ENCODE peak calls at places on chromosomes 1 and 21, in six cellular contexts. One of them, this sample, is unnamed. For H3K9me3, the result is how much of the 10 kb centered on the place peaks cover.

GRCh38 chr1:6495041-6495441 is 3.6 kb upstream of the PLEKHG5 start:
- DNase-seq in K562: no peak
- DNase-seq in breast epithelium: no peak
- DNase-seq in SK-N-SH: peak
- DNase-seq in suprapubic skin: no peak
- DNase-seq in Panc1: no peak
- DNase-seq in this sample: no peak

GRCh38 chr1:217332426-217333065 is 298.3 kb downstream of the GPATCH2 start:
- DNase-seq in K562: no peak
- DNase-seq in breast epithelium: no peak
- DNase-seq in SK-N-SH: no peak
- DNase-seq in suprapubic skin: no peak
- DNase-seq in Panc1: no peak
- DNase-seq in this sample: no peak

GRCh38 chr1:6005276-6005917 is 13.2 kb upstream of the NPHP4 start:
- DNase-seq in K562: no peak
- DNase-seq in breast epithelium: peak
- DNase-seq in SK-N-SH: no peak
- DNase-seq in suprapubic skin: peak
- DNase-seq in Panc1: no peak
- DNase-seq in this sample: no peak

GRCh38 chr1:225460737-225461532 is 33.1 kb upstream of the LBR start:
- DNase-seq in K562: no peak
- DNase-seq in breast epithelium: no peak
- DNase-seq in SK-N-SH: peak
- DNase-seq in suprapubic skin: no peak
- DNase-seq in Panc1: no peak
- DNase-seq in this sample: no peak

GRCh38 chr21:29788752-29789151 is 151.0 kb downstream of the GRIK1 start:
- DNase-seq in K562: no peak
- DNase-seq in breast epithelium: no peak
- DNase-seq in SK-N-SH: no peak
- DNase-seq in suprapubic skin: no peak
- DNase-seq in Panc1: no peak
- DNase-seq in this sample: no peak

GRCh38 chr1:23902611-23903278 is 10.4 kb downstream of the CNR2 start:
- DNase-seq in K562: no peak
- DNase-seq in breast epithelium: no peak
- DNase-seq in SK-N-SH: peak
- DNase-seq in suprapubic skin: no peak
- DNase-seq in Panc1: no peak
- DNase-seq in this sample: no peak

GRCh38 chr1:242454262-242455051 is 70.0 kb downstream of the PLD5 start:
- DNase-seq in K562: peak
- DNase-seq in breast epithelium: no peak
- DNase-seq in SK-N-SH: peak
- DNase-seq in suprapubic skin: no peak
- DNase-seq in Panc1: peak
- DNase-seq in this sample: no peak

GRCh38 chr1:234730542-234731370 is 120.8 kb upstream of the IRF2BP2 start:
- DNase-seq in K562: peak
- DNase-seq in breast epithelium: no peak
- DNase-seq in SK-N-SH: no peak
- DNase-seq in suprapubic skin: no peak
- DNase-seq in Panc1: no peak
- DNase-seq in this sample: no peak

GRCh38 chr21:41180752-41181151 is 12.8 kb downstream of the BACE2 start:
- DNase-seq in K562: no peak
- DNase-seq in breast epithelium: no peak
- DNase-seq in SK-N-SH: no peak
- DNase-seq in suprapubic skin: no peak
- DNase-seq in Panc1: no peak
- DNase-seq in this sample: no peak

GRCh38 chr1:243713470-243714186 is 136.4 kb downstream of the AKT3 start:
- DNase-seq in K562: no peak
- DNase-seq in breast epithelium: no peak
- DNase-seq in SK-N-SH: peak
- DNase-seq in suprapubic skin: no peak
- DNase-seq in Panc1: no peak
- DNase-seq in this sample: no peak

GRCh38 chr1:179493323-179493722 is 82.4 kb downstream of the NPHS2 start:
- DNase-seq in K562: no peak
- DNase-seq in breast epithelium: no peak
- DNase-seq in SK-N-SH: no peak
- DNase-seq in suprapubic skin: no peak
- DNase-seq in Panc1: no peak
- DNase-seq in this sample: no peak

GRCh38 chr1:217660353-217661062 is 29.4 kb downstream of the SPATA17 start:
- DNase-seq in K562: no peak
- DNase-seq in breast epithelium: no peak
- DNase-seq in SK-N-SH: peak
- DNase-seq in suprapubic skin: no peak
- DNase-seq in Panc1: peak
- DNase-seq in this sample: no peak

GRCh38 chr21:43766734-43767497 is 9.2 kb downstream of the CSTB start:
- DNase-seq in K562: no peak
- DNase-seq in breast epithelium: no peak
- DNase-seq in SK-N-SH: no peak
- DNase-seq in suprapubic skin: no peak
- DNase-seq in Panc1: no peak
- DNase-seq in this sample: no peak

GRCh38 chr1:199308349-199308846 is 669.6 kb downstream of the PTPRC start:
- DNase-seq in K562: no peak
- DNase-seq in breast epithelium: no peak
- DNase-seq in SK-N-SH: no peak
- DNase-seq in suprapubic skin: no peak
- DNase-seq in Panc1: no peak
- DNase-seq in this sample: no peak

GRCh38 chr1:24971539-24971938 is 41.5 kb upstream of the RUNX3 start:
- DNase-seq in K562: no peak
- DNase-seq in breast epithelium: no peak
- DNase-seq in SK-N-SH: no peak
- DNase-seq in suprapubic skin: no peak
- DNase-seq in Panc1: no peak
- DNase-seq in this sample: no peak

GRCh38 chr1:235843458-235843857 is 23.2 kb downstream of the LYST start:
- DNase-seq in K562: peak
- DNase-seq in breast epithelium: no peak
- DNase-seq in SK-N-SH: peak
- DNase-seq in suprapubic skin: no peak
- DNase-seq in Panc1: no peak
- DNase-seq in this sample: no peak

GRCh38 chr1:237191403-237191802 is 149.4 kb downstream of the RYR2 start:
- DNase-seq in K562: no peak
- DNase-seq in breast epithelium: no peak
- DNase-seq in SK-N-SH: no peak
- DNase-seq in suprapubic skin: no peak
- DNase-seq in Panc1: no peak
- DNase-seq in this sample: no peak

GRCh38 chr1:224739303-224739996 is 123.3 kb downstream of the CNIH3 start:
- DNase-seq in K562: no peak
- DNase-seq in breast epithelium: no peak
- DNase-seq in SK-N-SH: no peak
- DNase-seq in suprapubic skin: no peak
- DNase-seq in Panc1: no peak
- DNase-seq in this sample: no peak

GRCh38 chr1:222829868-222830267 is 15.0 kb downstream of the DISP1 start:
- DNase-seq in K562: no peak
- DNase-seq in breast epithelium: no peak
- DNase-seq in SK-N-SH: no peak
- DNase-seq in suprapubic skin: no peak
- DNase-seq in Panc1: no peak
- DNase-seq in this sample: no peak

GRCh38 chr1:212010004-212010403 is 25.4 kb downstream of the INTS7 start:
- DNase-seq in K562: no peak
- DNase-seq in breast epithelium: no peak
- DNase-seq in SK-N-SH: no peak
- DNase-seq in suprapubic skin: no peak
- DNase-seq in Panc1: no peak
- DNase-seq in this sample: peak

GRCh38 chr1:46131727-46132528 is 501 bp downstream of the PIK3R3 start:
- DNase-seq in K562: peak
- DNase-seq in breast epithelium: no peak
- DNase-seq in SK-N-SH: peak
- DNase-seq in suprapubic skin: no peak
- DNase-seq in Panc1: no peak
- DNase-seq in this sample: peak

GRCh38 chr1:167401260-167401873 is 117.0 kb downstream of the CD247 start:
- DNase-seq in K562: peak
- DNase-seq in breast epithelium: no peak
- DNase-seq in SK-N-SH: peak
- DNase-seq in suprapubic skin: no peak
- DNase-seq in Panc1: peak
- DNase-seq in this sample: peak

GRCh38 chr1:10045480-10046355 is 13.0 kb downstream of the UBE4B start:
- DNase-seq in K562: peak
- DNase-seq in breast epithelium: no peak
- DNase-seq in SK-N-SH: no peak
- DNase-seq in suprapubic skin: no peak
- DNase-seq in Panc1: no peak
- DNase-seq in this sample: peak

GRCh38 chr1:157142245-157142644 is 4.0 kb upstream of the ETV3 start:
- DNase-seq in K562: no peak
- DNase-seq in breast epithelium: no peak
- DNase-seq in SK-N-SH: no peak
- DNase-seq in suprapubic skin: no peak
- DNase-seq in Panc1: no peak
- DNase-seq in this sample: no peak

GRCh38 chr1:228140724-228141081 is 624 bp downstream of the GUK1 start:
- DNase-seq in K562: no peak
- DNase-seq in breast epithelium: no peak
- DNase-seq in SK-N-SH: no peak
- DNase-seq in suprapubic skin: no peak
- DNase-seq in Panc1: no peak
- DNase-seq in this sample: no peak

GRCh38 chr1:228139931-228140723 is at the start of gene GUK1:
- DNase-seq in K562: peak
- DNase-seq in breast epithelium: peak
- DNase-seq in SK-N-SH: peak
- DNase-seq in suprapubic skin: peak
- DNase-seq in Panc1: peak
- DNase-seq in this sample: peak

GRCh38 chr1:228142616-228143203 is 2.6 kb downstream of the GUK1 start:
- DNase-seq in K562: no peak
- DNase-seq in breast epithelium: no peak
- DNase-seq in SK-N-SH: no peak
- DNase-seq in suprapubic skin: no peak
- DNase-seq in Panc1: no peak
- DNase-seq in this sample: no peak

GRCh38 chr1:228141871-228142615 is 2.0 kb downstream of the GUK1 start:
- DNase-seq in K562: no peak
- DNase-seq in breast epithelium: no peak
- DNase-seq in SK-N-SH: peak
- DNase-seq in suprapubic skin: no peak
- DNase-seq in Panc1: no peak
- DNase-seq in this sample: no peak

GRCh38 chr1:228141082-228141870 is 1.2 kb downstream of the GUK1 start:
- DNase-seq in K562: peak
- DNase-seq in breast epithelium: no peak
- DNase-seq in SK-N-SH: peak
- DNase-seq in suprapubic skin: no peak
- DNase-seq in Panc1: no peak
- DNase-seq in this sample: no peak
- H3K9me3 ChIP-seq in K562: under half
- H3K9me3 ChIP-seq in breast epithelium: under half
- H3K9me3 ChIP-seq in SK-N-SH: under half
- H3K9me3 ChIP-seq in suprapubic skin: under half
- H3K9me3 ChIP-seq in Panc1: under half
- H3K9me3 ChIP-seq in this sample: under half

GRCh38 chr21:38351961-38352521 is 95.2 kb downstream of the KCNJ15 start:
- DNase-seq in K562: no peak
- DNase-seq in breast epithelium: no peak
- DNase-seq in SK-N-SH: no peak
- DNase-seq in suprapubic skin: peak
- DNase-seq in Panc1: no peak
- DNase-seq in this sample: no peak
- TF ChIP-seq POLR2AphosphoS5 in K562: no peak
- TF ChIP-seq POLR2AphosphoS5 in breast epithelium: no peak
- TF ChIP-seq POLR2AphosphoS5 in SK-N-SH: no peak
- TF ChIP-seq POLR2AphosphoS5 in suprapubic skin: no peak
- TF ChIP-seq POLR2AphosphoS5 in Panc1: no peak
- TF ChIP-seq POLR2AphosphoS5 in this sample: no peak

DNA sequence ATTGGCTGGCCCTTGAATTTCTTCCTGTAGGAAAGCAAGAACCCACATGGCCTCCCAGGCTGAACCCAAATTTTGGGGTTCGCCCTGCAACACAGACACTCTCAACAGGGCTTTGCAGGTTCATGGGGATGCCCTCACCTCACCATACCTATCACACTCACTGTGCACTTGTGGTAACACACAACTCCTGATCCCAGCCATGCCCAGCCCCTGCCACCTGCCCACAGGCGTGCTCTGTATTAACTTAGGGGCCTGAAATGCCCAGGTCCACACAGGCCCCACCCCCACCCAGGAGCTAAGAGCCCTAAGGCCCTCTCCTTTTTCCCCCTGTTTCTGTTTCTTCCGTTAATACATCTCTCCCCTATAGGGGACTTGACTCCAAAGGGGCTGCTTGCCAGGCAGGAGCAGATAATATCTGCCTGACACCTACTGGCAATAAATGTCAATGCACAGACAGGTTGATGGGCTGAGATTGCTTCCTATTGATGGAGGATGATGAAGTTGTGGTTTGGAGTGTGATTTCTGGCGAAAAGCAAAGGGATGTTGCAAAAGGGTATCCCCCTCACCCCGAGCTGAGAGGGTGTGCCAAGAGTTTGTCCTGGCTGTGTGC is 171.5 kb downstream of the AJAP1 start:
- DNase-seq in K562: peak
- DNase-seq in breast epithelium: no peak
- DNase-seq in SK-N-SH: peak
- DNase-seq in suprapubic skin: no peak
- DNase-seq in Panc1: peak
- DNase-seq in this sample: no peak
- H3K9me3 ChIP-seq in K562: under half
- H3K9me3 ChIP-seq in breast epithelium: under half
- H3K9me3 ChIP-seq in SK-N-SH: under half
- H3K9me3 ChIP-seq in suprapubic skin: under half
- H3K9me3 ChIP-seq in Panc1: under half
- H3K9me3 ChIP-seq in this sample: under half

DNA sequence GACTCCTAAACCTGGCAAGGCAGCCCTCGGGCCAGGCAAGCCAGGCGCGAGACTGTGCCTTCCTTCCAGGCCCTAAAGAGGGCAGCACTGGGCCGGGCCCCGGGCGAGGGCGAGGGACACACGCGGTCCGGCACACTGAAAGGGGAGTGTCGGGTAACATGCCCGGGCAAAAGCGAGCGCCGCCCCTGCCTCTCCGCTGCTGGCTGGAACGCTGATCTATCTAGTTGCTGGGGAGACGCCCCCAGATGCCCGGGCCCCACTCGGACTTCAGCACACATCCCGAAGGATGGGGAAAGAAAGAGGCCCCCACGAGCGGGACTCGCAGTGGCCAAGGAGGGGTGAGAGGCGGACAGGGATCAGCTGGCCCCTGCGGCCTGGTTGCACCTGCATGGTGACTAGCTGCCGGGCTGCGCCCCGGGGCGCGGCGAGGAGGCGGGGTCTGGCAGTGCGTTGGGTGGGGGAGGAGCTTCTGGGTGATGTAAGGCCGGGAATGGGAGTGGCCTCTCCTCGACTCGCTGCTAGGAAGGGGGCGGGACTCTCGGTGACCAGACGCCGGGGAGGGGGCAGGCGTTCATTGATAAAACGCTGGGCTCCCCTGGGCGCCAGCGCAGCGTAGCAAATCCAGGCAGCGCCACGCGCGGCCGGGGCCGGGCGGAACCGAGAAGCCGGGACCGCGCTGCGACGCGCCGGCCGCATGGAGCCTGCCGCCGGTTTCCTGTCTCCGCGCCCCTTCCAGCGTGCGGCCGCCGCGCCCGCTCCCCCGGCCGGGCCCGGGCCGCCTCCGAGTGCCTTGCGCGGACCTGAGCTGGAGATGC is at the start of gene PLK3:
- DNase-seq in K562: peak
- DNase-seq in breast epithelium: peak
- DNase-seq in SK-N-SH: peak
- DNase-seq in suprapubic skin: peak
- DNase-seq in Panc1: peak
- DNase-seq in this sample: peak
- TF ChIP-seq POLR2AphosphoS5 in K562: peak
- TF ChIP-seq POLR2AphosphoS5 in breast epithelium: peak
- TF ChIP-seq POLR2AphosphoS5 in SK-N-SH: peak
- TF ChIP-seq POLR2AphosphoS5 in suprapubic skin: no peak
- TF ChIP-seq POLR2AphosphoS5 in Panc1: peak
- TF ChIP-seq POLR2AphosphoS5 in this sample: peak